ENCODE peak calls at places on chromosome 10, in six cellular contexts. K, T, R, S, M and P are unnamed samples.

GRCh38 chr10:43845121-43845520 is 196.4 kb upstream of the ZNF32 start:
- DNase-seq in K (no peak), T (no peak), R (no peak), S (no peak), M (no peak), P (no peak)

GRCh38 chr10:96053985-96054384 is 10.6 kb downstream of the CCNJ start:
- DNase-seq in K (no peak), T (no peak), R (no peak), S (no peak), M (no peak), P (no peak)

GRCh38 chr10:22823109-22823508 is 104.7 kb upstream of the ARMC3 start:
- DNase-seq in K (peak; percentile 94), T (no peak), R (no peak), S (no peak), M (peak; percentile 65), P (peak; percentile 95)

GRCh38 chr10:116688241-116688711 is 54.1 kb downstream of the HSPA12A start:
- DNase-seq in K (peak; percentile 80), T (no peak), R (peak; percentile 46), S (no peak), M (no peak), P (peak; percentile 81)

GRCh38 chr10:119502214-119502613 is 40.3 kb downstream of the RGS10 start:
- DNase-seq in K (no peak), T (no peak), R (no peak), S (peak; percentile 81), M (no peak), P (no peak)

GRCh38 chr10:95477175-95477520 is 84.0 kb downstream of the SORBS1 start:
- DNase-seq in K (no peak), T (no peak), R (no peak), S (no peak), M (no peak), P (no peak)

GRCh38 chr10:126315471-126316177 is 72.7 kb downstream of the ADAM12 start:
- DNase-seq in K (peak; percentile 80), T (no peak), R (no peak), S (no peak), M (no peak), P (peak; percentile 94)

GRCh38 chr10:107971411-107971810 is 806.9 kb upstream of the SORCS1 start:
- DNase-seq in K (peak; percentile 88), T (no peak), R (no peak), S (no peak), M (no peak), P (peak; percentile 51)

GRCh38 chr10:74332398-74332797 is 181.4 kb downstream of the ADK start:
- DNase-seq in K (peak; percentile 70), T (no peak), R (no peak), S (no peak), M (no peak), P (peak; percentile 25)

GRCh38 chr10:50604823-50605222 is 18.9 kb downstream of the SGMS1 start:
- DNase-seq in K (peak; percentile 55), T (no peak), R (no peak), S (no peak), M (no peak), P (peak; percentile 39)

GRCh38 chr10:52318822-52319464 is 4.9 kb downstream of the DKK1 start:
- DNase-seq in K (peak; percentile 94), T (no peak), R (no peak), S (no peak), M (peak; percentile 94), P (peak; percentile 99)

GRCh38 chr10:97385565-97385964 is 15.6 kb downstream of the RRP12 start:
- DNase-seq in K (no peak), T (no peak), R (no peak), S (no peak), M (no peak), P (no peak)

GRCh38 chr10:103140469-103140868 is 52.6 kb downstream of the NT5C2 start:
- DNase-seq in K (no peak), T (no peak), R (no peak), S (no peak), M (no peak), P (no peak)

GRCh38 chr10:68828833-68829232 is 1.5 kb downstream of the STOX1 start:
- DNase-seq in K (no peak), T (no peak), R (no peak), S (no peak), M (no peak), P (no peak)

GRCh38 chr10:32050145-32050544 is 6.1 kb downstream of the KIF5B start:
- DNase-seq in K (no peak), T (no peak), R (no peak), S (no peak), M (no peak), P (no peak)

GRCh38 chr10:32054087-32054486 is 2.1 kb downstream of the KIF5B start:
- DNase-seq in K (peak; percentile 75), T (no peak), R (no peak), S (no peak), M (peak; percentile 15), P (peak; percentile 72)

GRCh38 chr10:32049113-32049512 is 7.1 kb downstream of the KIF5B start:
- DNase-seq in K (peak; percentile 65), T (no peak), R (no peak), S (no peak), M (no peak), P (peak; percentile 47)

DNA sequence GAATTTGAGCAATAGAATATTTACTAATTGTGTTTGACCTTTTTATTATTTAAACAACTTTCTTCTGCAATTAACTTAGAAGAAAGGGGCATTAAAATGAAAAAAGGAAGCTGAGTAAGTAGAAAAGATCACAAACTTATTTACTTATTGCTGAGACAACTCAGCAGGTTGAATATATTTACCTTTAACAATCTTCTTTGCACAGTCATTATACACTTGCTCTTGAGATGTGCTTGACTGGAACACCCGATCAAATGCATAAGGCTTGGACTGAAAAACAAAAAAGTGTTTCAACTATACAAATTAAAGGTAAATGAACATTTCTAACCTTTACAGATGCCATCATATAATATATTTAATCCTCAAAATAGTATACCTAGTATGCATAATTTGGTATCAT is 7.9 kb downstream of the KIF5B start:
- DNase-seq in K (no peak), T (no peak), R (no peak), S (no peak), M (no peak), P (no peak)
- H3K4me1 ChIP-seq in K (peaks cover 61% of the 10 kb centered on the region), T (peaks cover 3% of the 10 kb centered on the region), R (peaks cover 5% of the 10 kb centered on the region), S (peaks cover 70% of the 10 kb centered on the region), M (peaks cover 54% of the 10 kb centered on the region), P (peaks cover 35% of the 10 kb centered on the region)

DNA sequence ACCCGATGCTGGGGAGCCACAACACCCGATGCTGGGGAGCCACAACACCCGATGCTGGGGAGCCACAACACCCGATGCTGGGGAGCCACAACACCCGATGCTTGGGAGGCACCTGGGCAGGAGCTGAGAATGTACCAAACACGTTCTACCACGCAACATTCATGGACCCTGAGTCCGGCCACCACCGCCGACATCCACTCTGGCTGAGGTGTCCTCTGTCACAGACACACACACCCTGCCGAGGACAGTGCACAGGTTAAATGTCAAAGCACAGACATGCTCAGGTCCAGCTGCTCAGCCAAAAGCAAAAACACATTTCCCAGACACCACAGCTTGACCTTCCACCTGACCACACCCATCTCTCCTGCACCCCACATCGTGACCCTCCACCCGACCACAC is 148.4 kb downstream of the DIP2C start:
- DNase-seq in K (no peak), T (no peak), R (no peak), S (no peak), M (no peak), P (no peak)
- H3K4me1 ChIP-seq in K (peaks cover 9% of the 10 kb centered on the region), T (peaks cover 2% of the 10 kb centered on the region), R (peaks cover 8% of the 10 kb centered on the region), S (peaks cover 6% of the 10 kb centered on the region), M (no peaks in the 10 kb centered on the region), P (peaks cover 10% of the 10 kb centered on the region)

GRCh38 chr10:132238371-132239125 is 51.8 kb downstream of the DPYSL4 start:
- DNase-seq in K (no peak), T (no peak), R (no peak), S (no peak), M (no peak), P (no peak)

GRCh38 chr10:132236161-132236560 is 49.4 kb downstream of the DPYSL4 start:
- DNase-seq in K (no peak), T (no peak), R (no peak), S (no peak), M (no peak), P (no peak)

GRCh38 chr10:132236881-132237280 is 50.1 kb downstream of the DPYSL4 start:
- DNase-seq in K (no peak), T (no peak), R (no peak), S (no peak), M (no peak), P (no peak)

GRCh38 chr10:132237871-132238270 is 51.1 kb downstream of the DPYSL4 start:
- DNase-seq in K (no peak), T (no peak), R (no peak), S (no peak), M (no peak), P (no peak)

DNA sequence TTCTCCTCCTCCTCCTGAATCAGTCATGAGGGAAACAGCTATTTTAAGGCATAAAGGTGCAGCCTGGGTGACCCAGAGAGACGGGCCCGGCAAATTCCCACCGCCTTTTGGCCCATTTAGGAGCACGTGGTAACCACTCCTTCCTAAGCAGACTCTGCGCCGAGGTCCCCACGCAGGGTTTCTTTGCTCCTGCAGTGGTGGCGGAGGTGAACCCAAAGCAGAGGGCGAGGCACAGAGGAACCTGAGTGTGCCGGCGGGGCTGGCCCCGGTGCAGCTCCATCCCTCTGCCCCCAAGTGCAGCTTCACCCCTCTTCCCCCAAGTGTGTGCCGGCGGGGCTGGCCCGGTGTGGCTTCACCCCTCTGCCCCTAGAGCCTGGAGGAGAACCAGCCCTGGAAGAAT is 50.6 kb downstream of the DPYSL4 start:
- DNase-seq in K (no peak), T (no peak), R (no peak), S (no peak), M (no peak), P (no peak)
- H3K4me1 ChIP-seq in K (no peaks in the 10 kb centered on the region), T (no peaks in the 10 kb centered on the region), R (peaks cover 4% of the 10 kb centered on the region), S (peaks cover under 1% of the 10 kb centered on the region), M (no peaks in the 10 kb centered on the region), P (no peaks in the 10 kb centered on the region)

GRCh38 chr10:79488303-79488702 is 24.0 kb upstream of the EIF5AL1 start:
- DNase-seq in K (peak; percentile 96), T (no peak), R (peak; percentile 43), S (no peak), M (peak; percentile 63), P (peak; percentile 88)

GRCh38 chr10:79491171-79491835 is 21.0 kb upstream of the EIF5AL1 start:
- DNase-seq in K (no peak), T (no peak), R (no peak), S (no peak), M (no peak), P (no peak)

GRCh38 chr10:79492256-79492655 is 20.1 kb upstream of the EIF5AL1 start:
- DNase-seq in K (no peak), T (no peak), R (no peak), S (no peak), M (no peak), P (no peak)

GRCh38 chr10:79488870-79489269 is 23.5 kb upstream of the EIF5AL1 start:
- DNase-seq in K (no peak), T (no peak), R (no peak), S (no peak), M (no peak), P (no peak)

DNA sequence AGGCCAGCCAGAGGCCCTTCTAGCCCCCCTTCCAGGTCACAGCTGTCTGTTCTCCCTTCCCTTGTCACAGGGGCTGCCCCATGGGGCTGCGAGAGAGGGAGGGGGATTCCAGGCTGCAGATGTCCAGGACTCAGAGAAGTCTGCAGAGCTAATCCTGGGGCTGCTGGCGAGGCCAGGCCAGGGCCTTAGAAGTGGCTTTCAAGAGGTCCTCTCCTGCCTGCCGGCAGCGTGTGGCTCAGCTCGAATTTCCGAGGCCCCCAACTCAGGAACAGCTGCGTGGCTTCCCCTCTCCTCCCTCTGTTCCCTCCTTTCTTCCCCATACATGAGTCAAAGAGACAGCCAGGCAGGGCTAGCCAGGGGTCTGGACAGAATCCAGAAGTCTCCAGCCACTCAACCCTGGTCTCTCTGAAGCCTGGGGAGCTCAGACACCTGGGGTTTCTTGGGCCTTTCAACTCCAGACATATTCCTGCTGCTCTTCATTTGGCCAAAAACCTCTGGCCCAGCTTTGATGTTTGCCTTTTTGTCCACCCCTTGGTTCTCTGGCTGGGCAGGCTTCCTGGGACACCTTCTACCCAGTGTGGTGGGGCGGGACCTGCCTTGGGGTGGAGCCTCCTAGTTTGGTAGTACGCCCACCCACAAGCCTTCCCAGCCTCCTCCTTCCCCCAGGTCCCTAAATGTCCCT is 21.8 kb upstream of the EIF5AL1 start:
- DNase-seq in K (peak; percentile 33), T (no peak), R (no peak), S (no peak), M (no peak), P (peak; percentile 58)
- H3K4me1 ChIP-seq in K (peaks cover 16% of the 10 kb centered on the region), T (no peaks in the 10 kb centered on the region), R (peaks cover 7% of the 10 kb centered on the region), S (no peaks in the 10 kb centered on the region), M (peaks cover 12% of the 10 kb centered on the region), P (peaks cover 29% of the 10 kb centered on the region)